ENCODE peak calls at places on chromosomes 7 and 10, in seven cellular contexts. B is HepG2, P is heart left ventricle, D is prostate gland, G is body of pancreas, W is transverse colon, Y is uterus. L is an unnamed sample.

GRCh38 chr7:133936074-133936473 is 191.1 kb upstream of the LRGUK start:
- DNase-seq in D (no peak), Y (no peak), P (no peak), G (no peak), B (no peak), W (no peak), L (no peak)

GRCh38 chr10:128086003-128086863 is 40.0 kb downstream of the MKI67 start:
- DNase-seq in Y (no peak), P (no peak), G (no peak), B (no peak), W (no peak), D (no peak), L (no peak)

GRCh38 chr7:47747160-47747559 is 165.2 kb upstream of the TNS3 start:
- DNase-seq in D (no peak), P (no peak), B (no peak), Y (no peak), W (no peak), G (no peak), L (no peak)

GRCh38 chr10:21078410-21079329 is 181.6 kb upstream of the NEBL start:
- DNase-seq in P (no peak), D (peak), Y (peak), W (peak), G (peak), B (peak), L (peak)

GRCh38 chr10:2202401-2202800 is 465.1 kb upstream of the ADARB2 start:
- DNase-seq in D (no peak), B (no peak), G (no peak), W (no peak), P (no peak), Y (no peak), L (no peak)

GRCh38 chr10:132058111-132058745 is 7.5 kb upstream of the JAKMIP3 start:
- DNase-seq in D (no peak), P (peak), B (no peak), W (no peak), Y (no peak), G (no peak), L (peak)

GRCh38 chr7:22576941-22577927 is 77.2 kb upstream of the STEAP1B start:
- DNase-seq in B (no peak), D (peak), Y (peak), G (peak), W (no peak), P (no peak), L (peak)

GRCh38 chr10:78225611-78226010 is 191.9 kb downstream of the RPS24 start:
- DNase-seq in Y (no peak), B (no peak), G (no peak), D (no peak), W (no peak), P (no peak), L (no peak)

GRCh38 chr10:27801171-27801785 is 55.7 kb upstream of the MKX start:
- DNase-seq in P (no peak), B (no peak), Y (no peak), D (no peak), W (no peak), G (no peak), L (no peak)

GRCh38 chr7:43756368-43757072 is 2.0 kb upstream of the BLVRA start:
- DNase-seq in W (no peak), Y (no peak), B (no peak), D (no peak), P (no peak), G (no peak), L (no peak)

GRCh38 chr10:51030480-51030879 is 43.8 kb upstream of the PRKG1 start:
- DNase-seq in W (no peak), G (no peak), Y (no peak), B (no peak), D (no peak), P (no peak), L (no peak)

GRCh38 chr7:101081432-101081831 is 3.8 kb upstream of the TRIM56 start:
- DNase-seq in D (no peak), Y (no peak), W (no peak), G (no peak), P (no peak), B (no peak), L (no peak)

GRCh38 chr7:112420236-112420945 is 29.9 kb upstream of the IFRD1 start:
- DNase-seq in P (no peak), B (peak), D (peak), G (no peak), Y (no peak), W (no peak), L (peak)

GRCh38 chr7:3095046-3095445 is 51.4 kb upstream of the CARD11 start:
- DNase-seq in P (no peak), G (no peak), Y (no peak), W (peak), B (no peak), D (no peak), L (no peak)

GRCh38 chr7:157863906-157864810 is 527.4 kb downstream of the DNAJB6 start:
- DNase-seq in D (no peak), G (no peak), Y (no peak), B (no peak), P (peak), W (no peak), L (no peak)

GRCh38 chr10:34916368-34916767 is 101.3 kb upstream of the PARD3 start:
- DNase-seq in Y (no peak), B (no peak), P (no peak), W (no peak), G (no peak), D (no peak), L (no peak)

GRCh38 chr7:79091661-79092060 is 361.8 kb downstream of the MAGI2 start:
- DNase-seq in W (no peak), B (no peak), D (no peak), Y (no peak), G (no peak), P (no peak), L (no peak)

GRCh38 chr7:11489280-11489679 is 342.7 kb downstream of the THSD7A start:
- DNase-seq in G (no peak), D (no peak), P (no peak), Y (no peak), B (no peak), W (no peak), L (no peak)

GRCh38 chr10:113438660-113439059 is 114.2 kb upstream of the HABP2 start:
- DNase-seq in G (no peak), Y (no peak), B (no peak), P (no peak), D (no peak), W (no peak), L (no peak)

GRCh38 chr7:104971290-104972071 is 42.5 kb upstream of the KMT2E start:
- DNase-seq in B (peak), G (peak), Y (no peak), D (peak), P (no peak), W (peak), L (no peak)

GRCh38 chr10:115402690-115403089 is 309.5 kb downstream of the ATRNL1 start:
- DNase-seq in D (no peak), P (no peak), G (no peak), W (no peak), Y (no peak), B (no peak), L (no peak)

GRCh38 chr7:71752171-71752935 is 620.4 kb downstream of the GALNT17 start:
- DNase-seq in G (peak), Y (no peak), B (peak), D (no peak), W (peak), P (peak), L (no peak)

GRCh38 chr10:36341466-36341865 is 699.4 kb upstream of the FZD8 start:
- DNase-seq in Y (no peak), G (no peak), W (no peak), P (no peak), B (no peak), D (no peak), L (no peak)

GRCh38 chr7:20407585-20408466 is 77.1 kb downstream of the ITGB8 start:
- DNase-seq in W (no peak), G (peak), D (peak), P (peak), B (no peak), Y (no peak), L (no peak)

GRCh38 chr10:106931853-106932249 is 232.7 kb downstream of the SORCS1 start:
- DNase-seq in P (no peak), Y (no peak), G (no peak), B (no peak), D (no peak), W (no peak), L (no peak)

GRCh38 chr10:78470267-78471103 is 436.8 kb downstream of the RPS24 start:
- DNase-seq in D (no peak), P (no peak), Y (no peak), W (no peak), G (peak), B (peak), L (no peak)

GRCh38 chr7:17368856-17369520 is 70.5 kb downstream of the AHR start:
- DNase-seq in B (no peak), D (no peak), W (no peak), G (no peak), P (no peak), Y (no peak), L (no peak)

GRCh38 chr7:145036592-145037386 is 200.9 kb upstream of the TPK1 start:
- DNase-seq in W (no peak), P (no peak), Y (no peak), B (peak), D (peak), G (peak), L (no peak)

GRCh38 chr10:103540722-103541121 is 47.2 kb downstream of the NEURL1 start:
- DNase-seq in D (no peak), W (no peak), Y (no peak), B (no peak), P (no peak), G (no peak), L (no peak)

GRCh38 chr7:51369746-51370145 is 53.1 kb upstream of the COBL start:
- DNase-seq in B (no peak), D (no peak), Y (no peak), P (no peak), G (peak), W (no peak), L (no peak)

GRCh38 chr7:129773328-129773731 is 161.8 kb downstream of the NRF1 start:
- DNase-seq in Y (no peak), W (no peak), B (no peak), D (no peak), G (no peak), P (no peak), L (no peak)

GRCh38 chr7:18087031-18087686 is 59.5 kb upstream of the PRPS1L1 start:
- DNase-seq in Y (peak), W (no peak), D (no peak), G (peak), P (peak), B (no peak), L (no peak)

GRCh38 chr10:24465124-24465874 is 256.4 kb downstream of the KIAA1217 start:
- DNase-seq in W (peak), G (peak), D (peak), P (no peak), Y (no peak), B (no peak), L (peak)

GRCh38 chr10:8183241-8183704 is 128.8 kb downstream of the GATA3 start:
- DNase-seq in P (no peak), G (no peak), Y (no peak), B (no peak), D (no peak), W (no peak), L (no peak)

GRCh38 chr7:23712368-23713284 is 2.6 kb downstream of the STK31 start:
- DNase-seq in Y (no peak), W (no peak), B (peak), G (no peak), P (no peak), D (no peak), L (no peak)

GRCh38 chr7:124881981-124882380 is 47.6 kb downstream of the POT1 start:
- DNase-seq in Y (no peak), B (no peak), P (no peak), W (no peak), D (no peak), G (no peak), L (no peak)

GRCh38 chr7:1114088-1114487 is 26.2 kb downstream of the GPER1 start:
- DNase-seq in W (no peak), B (no peak), Y (no peak), G (no peak), D (no peak), P (no peak), L (no peak)

GRCh38 chr10:11326241-11326640 is 285.2 kb downstream of the USP6NL start:
- DNase-seq in G (no peak), W (no peak), D (no peak), B (no peak), Y (no peak), P (no peak), L (no peak)

GRCh38 chr10:92327445-92328433 is 36.8 kb downstream of the MARCHF5 start:
- DNase-seq in P (no peak), Y (no peak), W (peak), G (no peak), B (peak), D (no peak), L (no peak)

GRCh38 chr10:110211455-110211843 is 4.0 kb downstream of the MXI1 start:
- DNase-seq in P (no peak), B (no peak), G (no peak), D (no peak), W (no peak), Y (no peak), L (no peak)
- H3K4me3 ChIP-seq in P (peak), B (peak), G (no peak), D (peak), W (peak), Y (peak), L (peak)

GRCh38 chr7:150755473-150756099 is 18.4 kb downstream of the GIMAP5 start:
- DNase-seq in Y (no peak), B (no peak), P (no peak), D (no peak), G (no peak), W (no peak), L (no peak)
- H3K27ac ChIP-seq in Y (peak), B (no peak), P (peak), D (no peak), G (no peak), W (peak), L (no peak)

DNA sequence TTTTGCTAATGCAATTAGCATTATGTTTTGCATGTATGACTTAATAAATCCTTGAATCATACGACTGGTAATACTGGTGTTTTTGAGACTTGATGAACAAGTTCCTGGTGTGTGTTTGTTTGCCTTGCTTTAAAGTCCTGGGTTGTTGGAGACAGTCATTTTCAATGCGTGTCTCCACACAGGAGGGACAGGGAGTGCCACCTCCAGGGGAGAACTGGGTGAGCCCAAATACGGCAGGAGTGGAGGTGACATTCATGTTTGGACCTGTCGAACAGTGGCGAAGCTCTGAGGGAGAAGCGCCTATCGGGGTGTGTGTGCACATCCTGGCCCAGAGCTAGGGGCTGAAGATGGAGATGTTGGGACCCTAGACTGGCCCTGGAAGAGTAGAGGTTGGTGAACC is 43.8 kb downstream of the DAGLB start:
- DNase-seq in P (no peak), Y (no peak), G (no peak), D (peak), B (no peak), W (no peak), L (peak)
- TF ChIP-seq POLR2A in P (no peak), Y (no peak), G (no peak), D (no peak), B (no peak), W (no peak), L (no peak)

DNA sequence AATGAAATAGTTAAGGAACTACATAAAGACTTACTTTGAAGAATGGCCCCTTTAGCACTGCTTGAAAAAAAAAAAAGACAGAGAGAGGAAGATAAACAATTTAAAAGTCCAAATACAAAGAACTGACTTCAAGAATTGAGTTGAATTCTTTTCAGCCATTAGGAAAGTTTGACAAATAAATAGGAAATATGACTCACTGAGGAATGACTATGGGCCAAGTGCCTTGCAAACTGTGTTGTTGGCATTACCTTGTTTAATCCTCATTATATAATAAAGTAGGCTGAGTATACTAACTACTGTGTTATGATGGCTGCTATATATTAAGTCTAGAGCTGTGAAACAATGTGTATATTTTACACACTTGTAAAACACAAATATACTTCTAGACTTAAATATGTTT is 151.1 kb downstream of the ELMO1 start:
- DNase-seq in B (no peak), P (no peak), G (no peak), D (no peak), W (no peak), Y (no peak), L (no peak)
- H3K4me3 ChIP-seq in B (no peak), P (no peak), G (no peak), D (no peak), W (no peak), Y (no peak), L (no peak)

L was measured in breast epithelium.